ENCODE peak calls at places on chromosomes 12 and 14, in seven cellular contexts. One of them, this sample, is unnamed.

GRCh38 chr14:73223049-73223448 is 14.3 kb upstream of the PAPLN start:
- DNase-seq in HAP-1: no peak
- DNase-seq in K562: no peak
- DNase-seq in effector memory CD4-positive, alpha-beta T cell: no peak
- DNase-seq in mammary epithelial cell: no peak
- DNase-seq in astrocyte: no peak
- DNase-seq in hepatocyte: no peak
- DNase-seq in this sample: no peak

GRCh38 chr14:95045836-95046430 is 111.4 kb downstream of the DICER1 start:
- DNase-seq in astrocyte: no peak
- DNase-seq in mammary epithelial cell: no peak
- DNase-seq in effector memory CD4-positive, alpha-beta T cell: no peak
- DNase-seq in HAP-1: no peak
- DNase-seq in hepatocyte: no peak
- DNase-seq in K562: no peak
- DNase-seq in this sample: no peak

GRCh38 chr12:40620564-40621019 is 71.6 kb upstream of the CNTN1 start:
- DNase-seq in astrocyte: no peak
- DNase-seq in mammary epithelial cell: no peak
- DNase-seq in HAP-1: no peak
- DNase-seq in hepatocyte: no peak
- DNase-seq in K562: no peak
- DNase-seq in effector memory CD4-positive, alpha-beta T cell: no peak
- DNase-seq in this sample: no peak

GRCh38 chr12:126791122-126791521 is 1475.8 kb upstream of the TMEM132C start:
- DNase-seq in effector memory CD4-positive, alpha-beta T cell: no peak
- DNase-seq in hepatocyte: no peak
- DNase-seq in mammary epithelial cell: no peak
- DNase-seq in HAP-1: no peak
- DNase-seq in astrocyte: no peak
- DNase-seq in K562: no peak
- DNase-seq in this sample: no peak

GRCh38 chr12:49294086-49294803 is 702 bp upstream of the PRPH start:
- DNase-seq in mammary epithelial cell: no peak
- DNase-seq in effector memory CD4-positive, alpha-beta T cell: no peak
- DNase-seq in HAP-1: no peak
- DNase-seq in hepatocyte: no peak
- DNase-seq in astrocyte: no peak
- DNase-seq in K562: no peak
- DNase-seq in this sample: no peak

GRCh38 chr14:91405724-91406435 is 11.7 kb downstream of the CCDC88C start:
- DNase-seq in hepatocyte: no peak
- DNase-seq in mammary epithelial cell: no peak
- DNase-seq in astrocyte: no peak
- DNase-seq in HAP-1: no peak
- DNase-seq in K562: no peak
- DNase-seq in effector memory CD4-positive, alpha-beta T cell: no peak
- DNase-seq in this sample: no peak

GRCh38 chr14:92501891-92502351 is 11.7 kb upstream of the RIN3 start:
- DNase-seq in astrocyte: peak; percentile 85
- DNase-seq in mammary epithelial cell: no peak
- DNase-seq in hepatocyte: no peak
- DNase-seq in HAP-1: no peak
- DNase-seq in K562: no peak
- DNase-seq in effector memory CD4-positive, alpha-beta T cell: no peak
- DNase-seq in this sample: no peak

GRCh38 chr12:81296556-81297305 is 218.9 kb downstream of the ACSS3 start:
- DNase-seq in astrocyte: peak; percentile 87
- DNase-seq in hepatocyte: no peak
- DNase-seq in mammary epithelial cell: peak; percentile 17
- DNase-seq in HAP-1: no peak
- DNase-seq in effector memory CD4-positive, alpha-beta T cell: no peak
- DNase-seq in K562: no peak
- DNase-seq in this sample: peak; percentile 75

GRCh38 chr14:23093993-23094665 is 807 bp downstream of the ACIN1 start:
- DNase-seq in astrocyte: no peak
- DNase-seq in hepatocyte: no peak
- DNase-seq in effector memory CD4-positive, alpha-beta T cell: no peak
- DNase-seq in mammary epithelial cell: peak; percentile 16
- DNase-seq in HAP-1: no peak
- DNase-seq in K562: no peak
- DNase-seq in this sample: no peak

GRCh38 chr14:53979141-53979673 is 22.6 kb upstream of the BMP4 start:
- DNase-seq in hepatocyte: no peak
- DNase-seq in K562: no peak
- DNase-seq in effector memory CD4-positive, alpha-beta T cell: no peak
- DNase-seq in mammary epithelial cell: no peak
- DNase-seq in astrocyte: peak; percentile 84
- DNase-seq in HAP-1: peak; percentile 32
- DNase-seq in this sample: no peak

GRCh38 chr14:87131879-87132278 is 861.1 kb downstream of the GALC start:
- DNase-seq in K562: no peak
- DNase-seq in effector memory CD4-positive, alpha-beta T cell: no peak
- DNase-seq in astrocyte: peak; percentile 88
- DNase-seq in HAP-1: no peak
- DNase-seq in mammary epithelial cell: peak; percentile 91
- DNase-seq in hepatocyte: peak; percentile 26
- DNase-seq in this sample: no peak

GRCh38 chr12:6828671-6829531 is 694 bp downstream of the P3H3 start:
- DNase-seq in mammary epithelial cell: no peak
- DNase-seq in effector memory CD4-positive, alpha-beta T cell: no peak
- DNase-seq in astrocyte: peak; percentile 47
- DNase-seq in HAP-1: no peak
- DNase-seq in K562: peak; percentile 72
- DNase-seq in hepatocyte: peak; percentile 80
- DNase-seq in this sample: peak; percentile 54

GRCh38 chr12:54425696-54426095 is 6.6 kb upstream of the ITGA5 start:
- DNase-seq in astrocyte: no peak
- DNase-seq in hepatocyte: no peak
- DNase-seq in K562: peak; percentile 45
- DNase-seq in HAP-1: no peak
- DNase-seq in mammary epithelial cell: no peak
- DNase-seq in effector memory CD4-positive, alpha-beta T cell: no peak
- DNase-seq in this sample: no peak

DNA sequence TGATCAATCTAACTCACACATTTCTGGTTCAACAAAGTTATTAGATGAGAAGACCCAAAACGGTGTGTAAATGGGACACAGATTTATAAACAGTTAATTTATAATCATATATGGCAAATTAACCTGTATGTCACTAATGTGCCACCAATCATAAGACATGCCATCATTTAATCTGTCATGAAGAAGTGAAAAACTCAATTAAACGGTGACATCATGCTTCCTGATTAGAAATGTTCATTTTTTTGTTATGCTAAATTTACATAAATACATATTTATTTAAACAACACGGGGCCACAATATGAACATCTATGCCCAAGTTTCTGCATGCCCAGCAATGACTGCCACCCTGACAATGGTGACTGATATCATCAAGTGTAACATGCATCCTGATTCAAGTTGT is 164.1 kb upstream of the EEA1 start:
- DNase-seq in effector memory CD4-positive, alpha-beta T cell: no peak
- DNase-seq in K562: no peak
- DNase-seq in hepatocyte: no peak
- DNase-seq in astrocyte: no peak
- DNase-seq in mammary epithelial cell: no peak
- DNase-seq in HAP-1: no peak
- DNase-seq in this sample: no peak
- H3K4me3 ChIP-seq in effector memory CD4-positive, alpha-beta T cell: no peak overlapping the region
- H3K4me3 ChIP-seq in K562: no peak overlapping the region
- H3K4me3 ChIP-seq in hepatocyte: no peak overlapping the region
- H3K4me3 ChIP-seq in astrocyte: no peak overlapping the region
- H3K4me3 ChIP-seq in mammary epithelial cell: no peak overlapping the region
- H3K4me3 ChIP-seq in HAP-1: no peak overlapping the region
- H3K4me3 ChIP-seq in this sample: no peak overlapping the region

DNA sequence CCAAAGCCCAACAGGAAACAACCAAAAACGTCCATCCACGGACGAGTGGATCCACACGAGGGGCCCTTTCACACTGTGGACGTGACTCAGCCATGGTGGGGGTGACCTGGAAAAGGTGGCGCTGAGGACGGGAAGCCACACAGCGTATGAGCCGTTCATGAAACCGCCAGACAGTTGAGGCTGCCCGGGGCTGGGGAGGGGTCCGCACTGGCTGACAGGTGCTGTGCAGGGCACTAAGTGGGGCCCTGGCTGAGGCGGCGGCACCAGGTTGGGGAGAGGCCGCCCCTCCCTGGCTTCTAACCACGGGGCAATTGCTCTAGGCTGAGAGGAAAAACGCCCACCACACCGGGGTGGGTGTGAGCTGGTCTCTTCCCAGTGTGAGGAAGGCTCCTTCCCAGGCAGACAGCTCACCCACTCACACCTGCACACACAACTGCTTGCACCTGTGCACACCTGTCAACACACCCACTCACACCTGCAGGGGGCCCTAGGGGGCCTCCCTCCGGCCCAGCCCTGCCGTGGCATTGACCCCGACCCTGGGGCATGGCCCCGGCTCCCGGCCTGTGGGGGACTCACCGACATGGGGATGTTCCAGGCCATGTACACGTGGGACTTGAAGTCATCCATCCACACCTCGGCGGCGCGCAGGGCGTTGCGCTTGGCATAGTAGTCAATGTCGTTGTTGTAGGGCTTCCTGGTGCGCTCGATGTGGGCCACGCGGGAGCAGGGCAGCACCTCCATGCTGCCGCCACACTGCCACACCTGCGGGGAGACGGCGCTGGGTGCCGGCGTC is 58.9 kb downstream of the NOC4L start:
- DNase-seq in hepatocyte: no peak
- DNase-seq in HAP-1: no peak
- DNase-seq in astrocyte: no peak
- DNase-seq in mammary epithelial cell: no peak
- DNase-seq in effector memory CD4-positive, alpha-beta T cell: no peak
- DNase-seq in K562: no peak
- DNase-seq in this sample: no peak
- H3K27me3 ChIP-seq in hepatocyte: peaks cover 9% of the 10 kb centered on the region
- H3K27me3 ChIP-seq in HAP-1: peaks cover 35% of the 10 kb centered on the region
- H3K27me3 ChIP-seq in astrocyte: peaks cover 28% of the 10 kb centered on the region
- H3K27me3 ChIP-seq in mammary epithelial cell: peaks cover 18% of the 10 kb centered on the region
- H3K27me3 ChIP-seq in effector memory CD4-positive, alpha-beta T cell: peaks cover 18% of the 10 kb centered on the region
- H3K27me3 ChIP-seq in K562: peaks cover 98% of the 10 kb centered on the region
- H3K27me3 ChIP-seq in this sample: peaks cover 28% of the 10 kb centered on the region

DNA sequence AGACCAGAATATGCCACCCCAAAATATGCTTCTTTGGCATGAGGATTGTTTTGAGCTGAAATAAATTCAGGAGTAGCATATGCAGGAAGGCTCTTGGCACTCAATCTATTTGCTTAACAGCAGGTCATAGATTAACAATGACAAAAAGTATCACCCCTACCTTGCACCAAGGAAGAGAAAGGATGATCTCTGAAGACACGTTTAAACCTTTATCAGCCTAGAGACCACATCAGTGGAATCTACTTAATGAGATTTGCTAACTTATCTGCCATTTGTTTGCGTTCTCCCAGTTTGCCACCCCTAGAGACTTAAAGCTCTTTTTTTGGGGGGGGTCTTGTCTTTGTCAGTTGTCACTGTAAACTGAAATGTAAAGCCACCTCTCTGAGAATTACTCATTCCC is 1278.7 kb upstream of the USP15 start:
- DNase-seq in mammary epithelial cell: no peak
- DNase-seq in astrocyte: no peak
- DNase-seq in hepatocyte: no peak
- DNase-seq in K562: no peak
- DNase-seq in HAP-1: no peak
- DNase-seq in effector memory CD4-positive, alpha-beta T cell: no peak
- DNase-seq in this sample: no peak
- H3K4me3 ChIP-seq in mammary epithelial cell: no peak overlapping the region
- H3K4me3 ChIP-seq in astrocyte: no peak overlapping the region
- H3K4me3 ChIP-seq in hepatocyte: no peak overlapping the region
- H3K4me3 ChIP-seq in K562: no peak overlapping the region
- H3K4me3 ChIP-seq in HAP-1: no peak overlapping the region
- H3K4me3 ChIP-seq in effector memory CD4-positive, alpha-beta T cell: no peak overlapping the region
- H3K4me3 ChIP-seq in this sample: no peak overlapping the region

DNA sequence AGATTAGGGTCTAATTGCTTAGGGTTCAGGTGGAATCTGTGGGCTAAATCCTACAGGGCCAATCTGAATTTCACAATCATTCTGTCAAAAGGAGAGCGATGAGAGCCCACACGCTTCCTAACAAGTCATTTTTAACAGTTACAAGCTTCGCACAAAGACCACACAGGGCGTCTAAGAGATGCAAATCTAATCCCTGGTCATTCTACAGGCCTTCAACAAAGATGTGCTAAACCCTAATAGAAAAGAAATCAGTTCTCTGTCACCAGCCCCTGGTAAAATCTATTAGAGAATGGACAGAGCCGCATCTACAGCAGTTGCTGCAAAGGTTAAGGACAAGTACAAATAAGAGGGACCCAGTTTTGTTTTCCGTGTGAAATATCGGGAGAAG is 15.2 kb downstream of the NKX2-1 start:
- DNase-seq in mammary epithelial cell: no peak
- DNase-seq in astrocyte: no peak
- DNase-seq in K562: no peak
- DNase-seq in hepatocyte: no peak
- DNase-seq in effector memory CD4-positive, alpha-beta T cell: no peak
- DNase-seq in HAP-1: peak; percentile 95
- DNase-seq in this sample: no peak
- H3K27me3 ChIP-seq in mammary epithelial cell: peaks cover 80% of the 10 kb centered on the region
- H3K27me3 ChIP-seq in astrocyte: peaks cover 76% of the 10 kb centered on the region
- H3K27me3 ChIP-seq in K562: peaks cover 42% of the 10 kb centered on the region
- H3K27me3 ChIP-seq in hepatocyte: peaks cover 99% of the 10 kb centered on the region
- H3K27me3 ChIP-seq in effector memory CD4-positive, alpha-beta T cell: peaks cover 40% of the 10 kb centered on the region
- H3K27me3 ChIP-seq in HAP-1: peaks cover 47% of the 10 kb centered on the region
- H3K27me3 ChIP-seq in this sample: peaks cover 41% of the 10 kb centered on the region

GRCh38 chr12:16606117-16606200 is at the start of gene LMO3:
- DNase-seq in K562: no peak
- DNase-seq in HAP-1: no peak
- DNase-seq in mammary epithelial cell: no peak
- DNase-seq in hepatocyte: no peak
- DNase-seq in astrocyte: no peak
- DNase-seq in effector memory CD4-positive, alpha-beta T cell: no peak
- DNase-seq in this sample: no peak
- H3K4me3 ChIP-seq in K562: no peak within 1 kb of the TSS
- H3K4me3 ChIP-seq in HAP-1: peak within 1 kb of the TSS; percentile 39
- H3K4me3 ChIP-seq in mammary epithelial cell: peak within 1 kb of the TSS; percentile 55
- H3K4me3 ChIP-seq in hepatocyte: peak within 1 kb of the TSS; percentile 72
- H3K4me3 ChIP-seq in astrocyte: peak within 1 kb of the TSS; percentile 75
- H3K4me3 ChIP-seq in effector memory CD4-positive, alpha-beta T cell: no peak within 1 kb of the TSS
- H3K4me3 ChIP-seq in this sample: peak within 1 kb of the TSS; percentile 44

This sample was measured in MG63.